ENCODE peak calls at places on chromosomes 7 and 10, in six cellular contexts. C is ovary, K is K562, H is IMR-90, Y is H1, I is prostate gland. F is an unnamed sample.

GRCh38 chr7:33645096-33645495 is 260.2 kb upstream of the BMPER start:
- DNase-seq in K (no peak), Y (no peak), C (no peak), I (no peak), H (no peak), F (no peak)

GRCh38 chr10:71999360-72000072 is 35.3 kb downstream of the CHST3 start:
- DNase-seq in I (no peak), H (peak; percentile 73), K (no peak), C (peak; percentile 97), Y (no peak), F (peak; percentile 77)

GRCh38 chr10:94403034-94403822 is 887 bp downstream of the TBC1D12 start:
- DNase-seq in I (peak; percentile 70), K (peak; percentile 46), C (peak; percentile 20), H (peak; percentile 67), Y (no peak), F (peak; percentile 90)

GRCh38 chr7:157035302-157035701 is 24.8 kb upstream of the MNX1 start:
- DNase-seq in I (no peak), C (no peak), Y (no peak), H (no peak), K (no peak), F (no peak)

GRCh38 chr10:59830601-59831259 is 75.6 kb downstream of the CCDC6 start:
- DNase-seq in C (peak; percentile 50), H (peak; percentile 56), I (peak; percentile 13), Y (peak; percentile 29), K (peak; percentile 72), F (no peak)

GRCh38 chr7:102182016-102182415 is 104.7 kb upstream of the SH2B2 start:
- DNase-seq in Y (no peak), I (no peak), H (no peak), K (no peak), C (no peak), F (no peak)

GRCh38 chr10:50394832-50395231 is 143.5 kb upstream of the ASAH2 start:
- DNase-seq in Y (no peak), I (no peak), C (no peak), K (no peak), H (no peak), F (no peak)

GRCh38 chr7:68009716-68010115 is 1013.1 kb downstream of the TYW1 start:
- DNase-seq in H (no peak), I (no peak), K (no peak), Y (no peak), C (no peak), F (no peak)

DNA sequence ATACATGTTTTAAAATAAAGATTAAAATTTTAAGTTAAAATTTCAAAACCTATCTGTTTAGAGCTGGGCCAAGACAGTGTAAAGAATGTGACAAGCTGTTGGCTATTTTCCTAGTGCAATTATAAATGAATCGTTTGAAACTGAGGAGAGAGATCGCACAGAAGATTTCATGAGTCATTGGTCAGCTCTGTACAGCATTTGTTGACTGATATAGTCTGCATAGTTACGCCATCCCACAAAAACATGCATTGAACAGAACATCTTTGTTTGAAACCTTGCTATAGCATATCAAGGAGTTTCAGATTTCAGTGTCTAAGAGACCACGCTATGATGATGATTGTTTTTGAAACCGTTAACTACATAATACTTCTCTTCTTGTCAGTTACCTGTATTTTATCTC is 1.3 kb upstream of the C10orf67 start:
- DNase-seq in K (no peak), C (no peak), I (no peak), H (peak; percentile 94), Y (no peak), F (no peak)
- H3K27me3 ChIP-seq in K (peaks cover 8% of the 10 kb centered on the region), C (no peaks in the 10 kb centered on the region), I (peaks cover 3% of the 10 kb centered on the region), H (no peaks in the 10 kb centered on the region), Y (peaks cover 10% of the 10 kb centered on the region), F (peaks cover 30% of the 10 kb centered on the region)

DNA sequence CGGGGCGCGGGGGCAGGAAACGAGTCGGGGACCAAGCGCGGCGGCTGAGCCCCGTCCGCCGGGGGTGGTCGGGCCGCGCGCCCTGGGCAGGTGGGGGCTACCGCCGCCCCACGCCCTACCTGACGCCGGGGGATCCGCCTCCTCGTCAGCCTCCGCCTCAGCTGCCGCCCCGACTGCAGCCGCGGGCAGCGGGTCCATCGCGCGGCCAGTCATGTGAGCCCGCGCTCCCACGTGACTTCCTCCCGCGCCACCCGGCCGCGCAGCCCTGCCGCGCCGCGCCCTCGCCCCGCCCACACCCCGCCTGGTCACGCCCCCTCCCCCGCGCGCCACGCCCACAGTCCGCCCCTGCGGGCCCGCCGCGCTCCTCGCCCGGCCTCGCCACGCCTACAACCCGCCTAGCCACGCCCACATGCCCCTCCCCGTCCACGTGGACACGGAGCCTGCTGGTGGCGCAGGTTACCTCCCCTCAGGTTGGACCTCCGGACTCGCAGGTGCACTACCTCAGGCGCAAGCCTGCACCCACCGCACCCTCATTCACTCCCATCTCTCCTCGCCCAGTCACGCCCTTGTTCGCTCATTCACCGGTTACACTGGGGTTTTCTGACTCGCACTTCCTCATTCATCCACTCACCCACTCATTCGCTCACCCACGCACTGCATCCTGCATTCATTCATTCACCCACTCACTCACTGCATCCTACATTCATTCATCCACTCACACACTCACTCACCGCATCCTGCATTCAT is at the start of gene SNX8:
- DNase-seq in H (peak; percentile 79), I (peak; percentile 90), Y (peak; percentile 76), C (peak; percentile 88), K (peak; percentile 99), F (peak; percentile 98)
- TF ChIP-seq POLR2A in H (peak; percentile 82), I (peak; percentile 51), Y (peak; percentile 66), C (no peak), K (peak; percentile 53), F (no peak)

GRCh38 chr7:155255660-155256059 is 42.0 kb upstream of the INSIG1 start:
- DNase-seq in H (peak; percentile 41), I (no peak), Y (no peak), C (no peak), K (no peak), F (no peak)
- H3K27me3 ChIP-seq in H (no peaks in the 10 kb centered on the region), I (no peaks in the 10 kb centered on the region), Y (no peaks in the 10 kb centered on the region), C (no peaks in the 10 kb centered on the region), K (peaks cover 83% of the 10 kb centered on the region), F (peaks cover 37% of the 10 kb centered on the region)

DNA sequence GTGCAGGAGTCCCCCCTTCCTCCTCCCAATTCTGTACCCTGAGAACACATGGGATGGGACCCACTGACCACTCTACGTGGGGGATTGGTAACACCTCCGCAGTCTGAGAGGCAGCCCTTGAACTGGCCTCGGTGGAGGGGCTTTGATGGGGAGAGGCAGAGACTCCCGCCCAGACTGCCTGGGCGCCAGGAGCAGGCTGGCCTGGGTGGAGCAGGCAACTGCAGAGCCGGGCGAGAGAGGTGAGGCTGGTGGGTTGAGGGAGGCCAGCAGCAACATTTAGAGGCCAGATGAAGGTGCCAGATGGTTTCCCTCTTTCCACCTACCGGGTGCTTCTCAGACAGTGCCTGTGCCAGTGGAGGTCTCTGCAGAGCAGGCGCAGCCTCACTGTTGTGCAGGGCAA is 30.7 kb upstream of the ZNF467 start:
- DNase-seq in Y (no peak), I (no peak), C (no peak), K (no peak), H (no peak), F (no peak)
- TF ChIP-seq POLR2A in Y (no peak), I (no peak), C (no peak), K (no peak), H (no peak), F (no peak)

GRCh38 chr10:11642558-11642957 is 31.1 kb upstream of the USP6NL start:
- DNase-seq in K (no peak), H (no peak), C (no peak), Y (no peak), I (no peak), F (no peak)
- H3K27me3 ChIP-seq in K (no peaks in the 10 kb centered on the region), H (peaks cover 2% of the 10 kb centered on the region), C (no peaks in the 10 kb centered on the region), Y (no peaks in the 10 kb centered on the region), I (no peaks in the 10 kb centered on the region), F (no peaks in the 10 kb centered on the region)

DNA sequence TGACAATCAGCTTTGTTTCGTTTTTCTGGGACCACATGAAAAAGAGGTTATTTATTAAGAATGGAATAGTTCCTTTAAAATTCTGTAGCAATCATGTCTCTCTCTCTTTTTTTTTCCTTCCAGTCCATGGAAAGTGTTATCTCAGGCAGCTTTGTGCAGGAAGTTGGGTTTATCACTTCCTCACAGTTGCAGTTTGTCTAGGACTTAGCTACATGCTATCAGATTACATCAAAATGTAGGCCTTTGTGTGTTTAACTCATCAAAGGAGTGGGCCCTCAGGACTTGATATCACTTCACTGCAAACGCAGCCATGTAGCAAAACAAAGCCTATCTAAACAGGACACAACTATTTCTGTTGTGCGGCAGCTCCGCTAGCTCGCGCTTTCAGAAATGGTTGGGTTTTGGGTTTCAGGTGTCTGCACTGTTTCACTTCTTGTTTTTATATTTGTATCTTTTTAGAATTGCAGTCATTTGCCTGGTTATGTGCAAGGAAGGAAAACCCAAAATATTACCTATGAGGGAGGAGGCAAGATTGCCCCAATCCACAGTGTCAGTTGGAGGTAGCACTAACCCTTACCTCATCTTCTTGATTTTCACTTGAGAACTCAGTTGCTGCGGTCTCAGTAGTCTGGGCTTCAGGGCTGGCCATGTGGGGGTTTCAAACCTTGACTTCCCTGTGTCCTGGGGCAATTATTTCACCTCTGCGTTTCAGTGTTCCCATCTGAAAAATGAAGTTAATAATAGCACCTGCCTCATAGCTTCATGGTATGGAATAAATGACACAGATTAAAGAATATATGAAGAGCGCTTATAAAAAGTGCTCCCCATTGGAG is 66.7 kb downstream of the HHEX start:
- DNase-seq in H (peak; percentile 44), C (no peak), K (peak; percentile 85), Y (no peak), I (no peak), F (no peak)
- TF ChIP-seq POLR2A in H (no peak), C (no peak), K (no peak), Y (no peak), I (no peak), F (no peak)

DNA sequence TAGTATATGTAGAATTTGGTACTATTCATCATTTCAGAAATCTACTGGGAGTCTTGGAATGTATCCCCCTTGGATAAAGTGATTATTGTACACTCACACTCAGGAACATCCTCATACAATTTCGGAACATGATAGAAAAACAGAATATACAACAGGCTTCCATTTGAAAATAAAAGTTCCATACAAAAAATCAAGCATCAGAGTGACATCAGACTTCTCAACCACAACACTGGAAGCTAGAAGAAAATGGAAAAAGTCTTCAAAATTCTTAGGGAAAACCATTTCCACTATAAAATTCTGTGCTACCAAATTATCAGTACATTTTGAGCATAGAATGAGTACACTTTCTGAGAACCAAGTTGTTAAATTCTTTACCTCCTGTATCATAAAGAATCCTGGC is 8.8 kb downstream of the LYZL1 start:
- DNase-seq in I (no peak), C (no peak), Y (no peak), H (no peak), K (no peak), F (no peak)
- H3K27me3 ChIP-seq in I (no peaks in the 10 kb centered on the region), C (no peaks in the 10 kb centered on the region), Y (no peaks in the 10 kb centered on the region), H (peaks cover 10% of the 10 kb centered on the region), K (peaks cover under 1% of the 10 kb centered on the region), F (no peaks in the 10 kb centered on the region)

F was measured in spleen.